ENCODE peak calls at places on chromosomes 16 and 17, in five cellular contexts. One of them, this sample, is unnamed.

GRCh38 chr17:27569257-27569722 is 61.7 kb upstream of the LGALS9 start:
- DNase-seq in neural crest cell: no peak
- DNase-seq in AG20443: peak
- DNase-seq in activated CD8-positive, alpha-beta T cell treated with anti-CD3 and anti-CD28 coated beads for 36 hours: peak
- DNase-seq in A172: no peak
- DNase-seq in this sample: no peak

GRCh38 chr17:49928126-49928800 is 40.7 kb upstream of the DLX4 start:
- DNase-seq in neural crest cell: no peak
- DNase-seq in AG20443: no peak
- DNase-seq in activated CD8-positive, alpha-beta T cell treated with anti-CD3 and anti-CD28 coated beads for 36 hours: no peak
- DNase-seq in A172: peak
- DNase-seq in this sample: no peak

GRCh38 chr16:68332411-68333121 is 21.7 kb downstream of the PRMT7 start:
- DNase-seq in neural crest cell: no peak
- DNase-seq in AG20443: no peak
- DNase-seq in activated CD8-positive, alpha-beta T cell treated with anti-CD3 and anti-CD28 coated beads for 36 hours: no peak
- DNase-seq in A172: no peak
- DNase-seq in this sample: no peak

GRCh38 chr16:10617662-10618420 is 37.4 kb upstream of the EMP2 start:
- DNase-seq in neural crest cell: no peak
- DNase-seq in AG20443: no peak
- DNase-seq in activated CD8-positive, alpha-beta T cell treated with anti-CD3 and anti-CD28 coated beads for 36 hours: no peak
- DNase-seq in A172: no peak
- DNase-seq in this sample: no peak

GRCh38 chr17:80296221-80296620 is 35.6 kb downstream of the RNF213 start:
- DNase-seq in neural crest cell: no peak
- DNase-seq in AG20443: no peak
- DNase-seq in activated CD8-positive, alpha-beta T cell treated with anti-CD3 and anti-CD28 coated beads for 36 hours: no peak
- DNase-seq in A172: no peak
- DNase-seq in this sample: no peak

GRCh38 chr17:43880420-43880991 is 26.8 kb downstream of the MPP2 start:
- DNase-seq in neural crest cell: peak
- DNase-seq in AG20443: peak
- DNase-seq in activated CD8-positive, alpha-beta T cell treated with anti-CD3 and anti-CD28 coated beads for 36 hours: peak
- DNase-seq in A172: peak
- DNase-seq in this sample: no peak

GRCh38 chr17:38815576-38816193 is 9.4 kb downstream of the CWC25 start:
- DNase-seq in neural crest cell: no peak
- DNase-seq in AG20443: peak
- DNase-seq in activated CD8-positive, alpha-beta T cell treated with anti-CD3 and anti-CD28 coated beads for 36 hours: peak
- DNase-seq in A172: peak
- DNase-seq in this sample: no peak

GRCh38 chr17:56648814-56649213 is 55.3 kb downstream of the NOG start:
- DNase-seq in neural crest cell: no peak
- DNase-seq in AG20443: no peak
- DNase-seq in activated CD8-positive, alpha-beta T cell treated with anti-CD3 and anti-CD28 coated beads for 36 hours: no peak
- DNase-seq in A172: peak
- DNase-seq in this sample: no peak

GRCh38 chr16:13168091-13168572 is 266.7 kb downstream of the SHISA9 start:
- DNase-seq in neural crest cell: no peak
- DNase-seq in AG20443: no peak
- DNase-seq in activated CD8-positive, alpha-beta T cell treated with anti-CD3 and anti-CD28 coated beads for 36 hours: no peak
- DNase-seq in A172: peak
- DNase-seq in this sample: no peak

GRCh38 chr17:41750866-41751265 is 16.4 kb upstream of the HAP1 start:
- DNase-seq in neural crest cell: no peak
- DNase-seq in AG20443: no peak
- DNase-seq in activated CD8-positive, alpha-beta T cell treated with anti-CD3 and anti-CD28 coated beads for 36 hours: no peak
- DNase-seq in A172: no peak
- DNase-seq in this sample: no peak

GRCh38 chr17:73323622-73324455 is 12.0 kb upstream of the CDC42EP4 start:
- DNase-seq in neural crest cell: no peak
- DNase-seq in AG20443: no peak
- DNase-seq in activated CD8-positive, alpha-beta T cell treated with anti-CD3 and anti-CD28 coated beads for 36 hours: no peak
- DNase-seq in A172: no peak
- DNase-seq in this sample: no peak

GRCh38 chr17:2932946-2933345 is 130.5 kb downstream of the OR1D5 start:
- DNase-seq in neural crest cell: no peak
- DNase-seq in AG20443: no peak
- DNase-seq in activated CD8-positive, alpha-beta T cell treated with anti-CD3 and anti-CD28 coated beads for 36 hours: no peak
- DNase-seq in A172: no peak
- DNase-seq in this sample: no peak

GRCh38 chr16:21650517-21650916 is 1.9 kb downstream of the IGSF6 start:
- DNase-seq in neural crest cell: no peak
- DNase-seq in AG20443: no peak
- DNase-seq in activated CD8-positive, alpha-beta T cell treated with anti-CD3 and anti-CD28 coated beads for 36 hours: no peak
- DNase-seq in A172: no peak
- DNase-seq in this sample: no peak

GRCh38 chr16:31006086-31006385 is 4.4 kb downstream of the STX1B start:
- DNase-seq in neural crest cell: no peak
- DNase-seq in AG20443: no peak
- DNase-seq in activated CD8-positive, alpha-beta T cell treated with anti-CD3 and anti-CD28 coated beads for 36 hours: no peak
- DNase-seq in A172: no peak
- DNase-seq in this sample: no peak

GRCh38 chr16:57184890-57185445 is 871 bp downstream of the PSME3IP1 start:
- DNase-seq in neural crest cell: no peak
- DNase-seq in AG20443: no peak
- DNase-seq in activated CD8-positive, alpha-beta T cell treated with anti-CD3 and anti-CD28 coated beads for 36 hours: no peak
- DNase-seq in A172: no peak
- DNase-seq in this sample: no peak

GRCh38 chr16:8850279-8850885 is 18.4 kb downstream of the CARHSP1 start:
- DNase-seq in neural crest cell: no peak
- DNase-seq in AG20443: peak
- DNase-seq in activated CD8-positive, alpha-beta T cell treated with anti-CD3 and anti-CD28 coated beads for 36 hours: no peak
- DNase-seq in A172: peak
- DNase-seq in this sample: no peak

GRCh38 chr16:78106659-78107058 is 7.2 kb downstream of the WWOX start:
- DNase-seq in neural crest cell: no peak
- DNase-seq in AG20443: no peak
- DNase-seq in activated CD8-positive, alpha-beta T cell treated with anti-CD3 and anti-CD28 coated beads for 36 hours: no peak
- DNase-seq in A172: no peak
- DNase-seq in this sample: no peak